ENCODE peak calls at places on chromosomes 12 and 14, in nine cellular contexts. N is neuronal stem cell; K is CD8-positive, alpha-beta memory T cell; U is CD8-positive, alpha-beta T cell; H is heart left ventricle; C is transverse colon; T is kidney; Q is Peyer's patch; X is SK-N-SH. Y is an unnamed sample. For H3K9me3, the result is how much of the 10 kb centered on the place peaks cover.

GRCh38 chr12:716506-716905 is 35.9 kb upstream of the WNK1 start:
- DNase-seq in N (no peak), K (no peak), U (no peak), H (peak), C (no peak), T (no peak), Q (no peak), X (no peak), Y (no peak)

GRCh38 chr14:59677771-59678211 is 101.2 kb upstream of the CCDC175 start:
- DNase-seq in N (no peak), K (no peak), U (no peak), H (no peak), C (no peak), T (no peak), Q (no peak), X (no peak), Y (no peak)

GRCh38 chr14:61875483-61875882 is 113.3 kb downstream of the SNAPC1 start:
- DNase-seq in N (no peak), K (no peak), U (no peak), H (no peak), C (no peak), T (no peak), Q (no peak), X (no peak), Y (no peak)

GRCh38 chr14:90756755-90757345 is 59.4 kb downstream of the TTC7B start:
- DNase-seq in N (no peak), K (no peak), U (no peak), H (no peak), C (no peak), T (no peak), Q (no peak), X (no peak), Y (no peak)

GRCh38 chr12:78403136-78403535 is 461.4 kb upstream of the SYT1 start:
- DNase-seq in N (no peak), K (no peak), U (no peak), H (no peak), C (no peak), T (no peak), Q (no peak), X (peak), Y (no peak)

GRCh38 chr12:53211476-53212381 is 4.7 kb upstream of the ITGB7 start:
- DNase-seq in N (no peak), K (no peak), U (no peak), H (no peak), C (no peak), T (peak), Q (peak), X (peak), Y (no peak)

GRCh38 chr14:38948171-38948570 is 154.9 kb downstream of the SEC23A start:
- DNase-seq in N (no peak), K (no peak), U (no peak), H (no peak), C (no peak), T (no peak), Q (no peak), X (no peak), Y (no peak)

GRCh38 chr14:50954811-50955372 is 10.6 kb upstream of the PYGL start:
- DNase-seq in N (no peak), K (no peak), U (no peak), H (no peak), C (no peak), T (no peak), Q (no peak), X (peak), Y (no peak)

GRCh38 chr12:128702344-128702743 is 121.4 kb downstream of the SLC15A4 start:
- DNase-seq in N (no peak), K (no peak), U (no peak), H (no peak), C (no peak), T (no peak), Q (no peak), X (no peak), Y (no peak)

GRCh38 chr12:128695697-128696096 is 128.1 kb downstream of the SLC15A4 start:
- DNase-seq in N (no peak), K (no peak), U (no peak), H (no peak), C (no peak), T (no peak), Q (no peak), X (no peak), Y (no peak)

GRCh38 chr12:128694445-128694844 is 129.3 kb downstream of the SLC15A4 start:
- DNase-seq in N (no peak), K (no peak), U (no peak), H (no peak), C (no peak), T (no peak), Q (no peak), X (no peak), Y (no peak)

GRCh38 chr12:128693771-128694170 is 130.0 kb downstream of the SLC15A4 start:
- DNase-seq in N (no peak), K (no peak), U (no peak), H (no peak), C (no peak), T (no peak), Q (no peak), X (no peak), Y (no peak)

GRCh38 chr12:128698573-128698972 is 125.2 kb downstream of the SLC15A4 start:
- DNase-seq in N (no peak), K (no peak), U (no peak), H (no peak), C (no peak), T (no peak), Q (no peak), X (no peak), Y (no peak)
- H3K9me3 ChIP-seq in N (under half), K (under half), U (under half), H (under half), C (under half), T (under half), Q (under half), X (under half), Y (under half)

GRCh38 chr12:85985996-85986395 is 111.9 kb downstream of the NTS start:
- DNase-seq in N (no peak), K (no peak), U (no peak), H (no peak), C (no peak), T (no peak), Q (no peak), X (no peak), Y (no peak)
- H3K27ac ChIP-seq in N (no peak), K (no peak), U (no peak), H (no peak), C (no peak), T (no peak), Q (no peak), X (no peak), Y (no peak)

GRCh38 chr12:4505381-4505986 is 33.2 kb upstream of the RAD51AP1 start:
- DNase-seq in N (no peak), K (no peak), U (no peak), H (no peak), C (no peak), T (no peak), Q (no peak), X (no peak), Y (no peak)

GRCh38 chr12:4506430-4506829 is 32.3 kb upstream of the RAD51AP1 start:
- DNase-seq in N (no peak), K (no peak), U (no peak), H (no peak), C (no peak), T (no peak), Q (no peak), X (no peak), Y (no peak)

DNA sequence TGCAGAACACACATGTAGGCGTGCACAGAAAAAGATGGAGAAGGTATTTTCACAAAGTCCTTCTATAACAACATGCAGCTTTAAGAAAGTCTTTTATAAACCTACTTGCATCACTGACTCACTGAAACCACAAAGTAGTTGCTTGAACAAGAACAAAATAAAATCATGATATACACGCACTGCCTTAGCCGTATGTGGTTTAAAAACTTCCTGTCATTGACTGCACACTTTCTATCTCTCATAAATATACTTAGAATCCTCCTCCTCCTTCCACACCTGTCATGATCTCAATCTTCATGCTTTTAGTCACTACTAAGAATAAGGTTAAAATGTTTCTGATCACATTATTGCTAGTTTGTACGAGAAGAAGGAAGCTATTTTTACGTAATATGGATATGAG is 31.8 kb upstream of the RAD51AP1 start:
- DNase-seq in N (no peak), K (peak), U (no peak), H (no peak), C (no peak), T (no peak), Q (no peak), X (no peak), Y (no peak)
- H3K4me3 ChIP-seq in N (no peak), K (no peak), U (no peak), H (no peak), C (no peak), T (no peak), Q (no peak), X (no peak), Y (no peak)

DNA sequence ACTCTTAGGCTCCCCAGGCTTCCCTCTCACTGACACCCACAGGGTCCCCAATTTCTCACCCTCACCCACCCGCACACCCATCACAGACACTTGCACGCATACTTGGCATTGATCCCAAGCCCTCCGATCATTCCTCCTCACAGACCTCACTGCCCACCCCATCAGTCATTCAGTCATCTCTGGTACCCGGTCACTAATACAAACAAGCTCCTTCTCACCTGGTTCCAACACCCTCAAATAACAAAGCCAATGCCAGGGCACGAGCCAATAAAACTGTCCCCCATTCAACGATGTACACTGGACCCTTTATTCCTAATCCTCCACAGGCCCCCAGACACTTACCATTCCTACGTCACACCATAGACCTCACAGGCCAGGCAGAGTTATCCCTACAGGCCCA is 2.3 kb downstream of the ZNF605 start:
- DNase-seq in N (no peak), K (no peak), U (no peak), H (no peak), C (no peak), T (no peak), Q (no peak), X (no peak), Y (no peak)
- H3K9me3 ChIP-seq in N (under half), K (under half), U (under half), H (under half), C (under half), T (under half), Q (under half), X (under half), Y (under half)

GRCh38 chr14:31206536-31207286 is 882 bp downstream of the HECTD1 start:
- DNase-seq in N (no peak), K (peak), U (peak), H (peak), C (peak), T (peak), Q (peak), X (peak), Y (peak)

GRCh38 chr14:31207746-31208545 is at the start of gene HECTD1:
- DNase-seq in N (peak), K (peak), U (peak), H (peak), C (peak), T (peak), Q (peak), X (peak), Y (peak)

GRCh38 chr14:31204593-31205534 is 2.7 kb downstream of the HECTD1 start:
- DNase-seq in N (no peak), K (no peak), U (no peak), H (no peak), C (no peak), T (no peak), Q (no peak), X (no peak), Y (no peak)

GRCh38 chr14:31207287-31207745 is 277 bp downstream of the HECTD1 start:
- DNase-seq in N (no peak), K (no peak), U (no peak), H (no peak), C (no peak), T (no peak), Q (no peak), X (no peak), Y (no peak)

DNA sequence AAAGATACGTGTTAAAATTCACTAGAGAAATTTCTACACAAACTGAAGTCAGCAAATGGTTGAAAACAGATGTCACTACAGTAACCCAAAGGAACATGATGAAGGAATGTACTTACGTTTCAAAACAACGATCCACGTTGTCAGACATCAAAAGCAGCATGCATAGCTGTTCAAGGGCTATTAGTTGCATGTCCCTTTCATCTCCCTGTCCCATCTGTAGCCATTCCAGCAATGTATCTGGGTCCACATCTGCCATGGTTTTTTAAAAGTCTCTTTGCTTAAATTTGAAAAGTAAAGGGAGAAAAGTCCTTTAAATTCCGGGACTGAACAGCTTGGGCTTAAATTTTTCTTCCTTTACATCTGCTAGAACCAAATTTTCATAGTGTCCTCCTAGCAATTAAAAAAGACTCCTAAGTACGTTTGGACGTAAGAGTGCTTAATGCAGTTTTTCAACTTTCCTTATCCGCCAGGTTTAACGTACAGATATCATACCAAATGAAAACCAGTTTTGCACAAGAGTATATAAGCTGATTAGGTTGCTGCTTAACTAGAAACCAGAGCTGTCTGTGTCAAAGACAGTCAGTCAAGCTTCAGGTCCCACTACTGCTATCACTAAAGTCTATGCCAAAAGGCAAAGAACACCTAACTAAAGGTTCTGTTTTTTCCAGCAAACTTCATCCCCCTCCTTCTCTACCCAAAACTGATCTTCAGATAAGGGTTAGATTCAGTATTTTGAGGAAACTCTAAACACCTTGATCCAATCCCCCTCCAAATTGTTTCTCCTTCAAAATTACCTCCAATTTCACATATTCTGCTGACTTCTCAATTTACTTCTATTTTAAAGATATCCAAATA is 1.7 kb downstream of the HECTD1 start:
- DNase-seq in N (no peak), K (no peak), U (no peak), H (no peak), C (no peak), T (no peak), Q (no peak), X (peak), Y (no peak)
- H3K27ac ChIP-seq in N (no peak), K (peak), U (peak), H (peak), C (peak), T (peak), Q (peak), X (peak), Y (peak)